ENCODE peak calls at places on chromosomes 4 and X, in eight cellular contexts. P is activated T-cell treated with anti-CD3 and anti-CD28 coated beads for 24 hours, X is AG09319, W is left ventricle myocardium superior, F is left lung, Y is nucleus accumbens, R is T47D, V is activated B cell treated with CpG ODN at 0.5 μM for 24 hours. B is an unnamed sample.

GRCh38 chr4:141177171-141177570 is 43.5 kb upstream of the ZNF330 start:
- DNase-seq in R (no peak), F (no peak), P (no peak), V (no peak), Y (no peak), W (no peak), X (no peak), B (no peak)

GRCh38 chr4:1792832-1793495 is at the start of gene FGFR3:
- DNase-seq in Y (no peak), R (peak), P (peak), F (no peak), V (peak), X (no peak), W (peak), B (no peak)

GRCh38 chr4:118964891-118965411 is 76.3 kb downstream of the SYNPO2 start:
- DNase-seq in P (no peak), R (no peak), W (no peak), F (no peak), V (no peak), Y (no peak), X (no peak), B (no peak)

GRCh38 chr4:109803924-109804571 is 2.2 kb upstream of the CFI start:
- DNase-seq in P (no peak), V (no peak), R (peak), W (no peak), X (no peak), F (no peak), Y (no peak), B (peak)

GRCh38 chr4:52915730-52916129 is 53.6 kb downstream of the RASL11B start:
- DNase-seq in W (no peak), X (no peak), P (no peak), R (no peak), Y (no peak), F (no peak), V (no peak), B (no peak)

GRCh38 chr4:86551387-86551786 is 42.7 kb upstream of the PTPN13 start:
- DNase-seq in F (no peak), X (no peak), R (no peak), P (no peak), V (no peak), Y (no peak), W (no peak), B (no peak)

GRCh38 chr4:145557720-145558119 is 61.5 kb upstream of the MMAA start:
- DNase-seq in Y (no peak), W (peak), F (peak), R (peak), P (peak), X (peak), V (no peak), B (peak)

GRCh38 chrX:70253377-70254062 is 6.5 kb downstream of the P2RY4 start:
- DNase-seq in V (no peak), X (no peak), Y (no peak), R (no peak), F (no peak), W (no peak), P (no peak), B (no peak)

GRCh38 chr4:36054750-36055467 is 189.4 kb downstream of the ARAP2 start:
- DNase-seq in Y (no peak), X (no peak), F (no peak), W (no peak), P (no peak), V (no peak), R (no peak), B (no peak)

GRCh38 chr4:153040677-153041076 is 104.6 kb downstream of the FHDC1 start:
- DNase-seq in Y (no peak), X (no peak), F (no peak), P (no peak), V (no peak), W (no peak), R (no peak), B (no peak)

GRCh38 chrX:119895843-119896326 is at the start of gene AKAP14:
- DNase-seq in Y (no peak), V (no peak), W (no peak), R (peak), P (no peak), F (no peak), X (no peak), B (no peak)

GRCh38 chr4:86825511-86825910 is 23.7 kb downstream of the SLC10A6 start:
- DNase-seq in P (no peak), R (no peak), F (no peak), W (no peak), X (no peak), Y (no peak), V (no peak), B (no peak)

GRCh38 chr4:83139514-83140156 is 25.1 kb upstream of the PLAC8 start:
- DNase-seq in W (no peak), P (no peak), X (no peak), F (no peak), V (no peak), R (no peak), Y (no peak), B (no peak)

GRCh38 chr4:73704314-73705055 is 35.9 kb upstream of the CXCL8 start:
- DNase-seq in V (no peak), R (peak), X (peak), Y (no peak), W (no peak), F (peak), P (no peak), B (peak)

GRCh38 chr4:36900446-36900987 is 344.0 kb upstream of the NWD2 start:
- DNase-seq in R (no peak), X (no peak), Y (no peak), F (no peak), W (no peak), P (no peak), V (no peak), B (no peak)

GRCh38 chrX:38069273-38069672 is 62.9 kb downstream of the SYTL5 start:
- DNase-seq in F (no peak), W (no peak), P (no peak), V (no peak), R (no peak), X (no peak), Y (no peak), B (no peak)

GRCh38 chr4:123127218-123127617 is 204.8 kb upstream of the NUDT6 start:
- DNase-seq in X (no peak), P (no peak), V (no peak), Y (no peak), R (peak), F (no peak), W (no peak), B (no peak)

GRCh38 chrX:140151316-140151715 is 186.0 kb upstream of the CXorf66 start:
- DNase-seq in W (no peak), Y (no peak), P (no peak), R (no peak), V (no peak), X (no peak), F (no peak), B (no peak)

GRCh38 chr4:37453361-37454262 is 209.1 kb downstream of the NWD2 start:
- DNase-seq in P (peak), W (peak), Y (peak), R (peak), V (peak), X (no peak), F (peak), B (no peak)

GRCh38 chr4:71189471-71189870 is 149.3 kb upstream of the SLC4A4 start:
- DNase-seq in F (no peak), X (no peak), V (no peak), W (no peak), R (no peak), P (no peak), Y (no peak), B (no peak)

GRCh38 chr4:26839534-26839951 is 21.1 kb upstream of the STIM2 start:
- DNase-seq in P (no peak), W (no peak), Y (no peak), F (no peak), X (peak), R (no peak), V (no peak), B (peak)

GRCh38 chr4:112973897-112974296 is 75.6 kb upstream of the ANK2 start:
- DNase-seq in P (no peak), X (no peak), R (no peak), V (no peak), F (no peak), W (no peak), Y (no peak), B (no peak)

GRCh38 chr4:53713296-53713695 is 122.0 kb upstream of the LNX1 start:
- DNase-seq in W (no peak), Y (no peak), V (no peak), X (no peak), R (no peak), F (no peak), P (no peak), B (no peak)

GRCh38 chr4:108060164-108060563 is 70.5 kb downstream of the HADH start:
- DNase-seq in W (no peak), V (no peak), X (no peak), P (no peak), R (peak), Y (no peak), F (no peak), B (no peak)

GRCh38 chr4:75434105-75434504 is 80.1 kb downstream of the RCHY1 start:
- DNase-seq in V (no peak), X (no peak), R (no peak), P (no peak), W (no peak), Y (no peak), F (no peak), B (no peak)

GRCh38 chrX:16665089-16665488 is 15.1 kb downstream of the S100G start:
- DNase-seq in W (no peak), R (no peak), Y (no peak), X (no peak), V (no peak), F (no peak), P (no peak), B (peak)

GRCh38 chr4:143616771-143617170 is 83.7 kb downstream of the FREM3 start:
- DNase-seq in P (no peak), F (no peak), V (no peak), R (peak), X (no peak), Y (no peak), W (no peak), B (peak)

GRCh38 chrX:110563276-110563675 is 204.6 kb downstream of the RTL9 start:
- DNase-seq in P (no peak), Y (no peak), X (no peak), V (no peak), R (no peak), W (no peak), F (no peak), B (no peak)

GRCh38 chr4:83093060-83093640 is 21.4 kb downstream of the PLAC8 start:
- DNase-seq in V (no peak), W (no peak), X (no peak), Y (no peak), R (no peak), P (no peak), F (no peak), B (no peak)

GRCh38 chr4:72031868-72032619 is at the start of gene NPFFR2:
- DNase-seq in F (peak), X (no peak), P (no peak), W (peak), Y (no peak), R (no peak), V (no peak), B (no peak)

GRCh38 chr4:124499266-124499665 is 213.3 kb downstream of the ANKRD50 start:
- DNase-seq in V (no peak), R (no peak), Y (no peak), P (no peak), F (no peak), X (no peak), W (no peak), B (no peak)

GRCh38 chrX:111837226-111837625 is 38.8 kb upstream of the TRPC5OS start:
- DNase-seq in R (no peak), P (no peak), Y (no peak), X (no peak), V (no peak), F (no peak), W (no peak), B (no peak)

GRCh38 chr4:680931-681645 is 6.7 kb downstream of the MYL5 start:
- DNase-seq in X (no peak), V (peak), R (no peak), P (no peak), Y (no peak), F (peak), W (peak), B (no peak)